ENCODE peak calls at places on chromosomes 3 and 15, in nine cellular contexts. S is kidney epithelial cell, A is OCI-LY7, U is choroid plexus epithelial cell, V is cardiac muscle cell, Y is A549, P is foreskin fibroblast, W is epithelial cell of esophagus, F is uterus. X is an unnamed sample.

GRCh38 chr3:72070005-72070404 is 285.1 kb upstream of the PROK2 start:
- DNase-seq in W (no peak), V (no peak), Y (no peak), A (no peak), U (peak), P (no peak), F (no peak), S (no peak), X (no peak)

GRCh38 chr3:17301271-17301670 is 416.5 kb downstream of the PLCL2 start:
- DNase-seq in S (no peak), W (no peak), U (peak), F (no peak), A (no peak), V (no peak), P (no peak), Y (no peak), X (no peak)

GRCh38 chr3:197516517-197516889 is 39.3 kb downstream of the BDH1 start:
- DNase-seq in F (no peak), W (peak), S (peak), U (peak), A (no peak), Y (peak), P (peak), V (peak), X (peak)

GRCh38 chr3:179929091-179929529 is 107.6 kb downstream of the PEX5L start:
- DNase-seq in W (peak), A (peak), U (peak), F (no peak), P (peak), V (peak), S (peak), Y (peak), X (peak)

GRCh38 chr3:38458796-38459498 is 5.3 kb downstream of the ACVR2B start:
- DNase-seq in S (no peak), Y (no peak), U (no peak), F (peak), W (peak), V (peak), A (no peak), P (peak), X (peak)

GRCh38 chr3:52839892-52840545 is 5.2 kb upstream of the MUSTN1 start:
- DNase-seq in P (no peak), U (no peak), A (no peak), Y (no peak), V (no peak), S (no peak), F (no peak), W (no peak), X (no peak)

GRCh38 chr3:16147226-16147625 is 27.3 kb upstream of the GALNT15 start:
- DNase-seq in P (peak), A (no peak), F (no peak), Y (no peak), V (peak), U (peak), W (peak), S (no peak), X (no peak)

GRCh38 chr3:151707216-151707615 is 26.5 kb upstream of the AADACL2 start:
- DNase-seq in V (no peak), W (peak), S (no peak), Y (no peak), F (no peak), P (peak), U (peak), A (no peak), X (no peak)

GRCh38 chr3:149145926-149146325 is 16.5 kb downstream of the HPS3 start:
- DNase-seq in V (no peak), A (peak), S (no peak), F (no peak), P (no peak), W (no peak), U (no peak), Y (no peak), X (no peak)

GRCh38 chr15:38576837-38577236 is 12.2 kb upstream of the RASGRP1 start:
- DNase-seq in U (no peak), A (no peak), S (no peak), V (no peak), P (no peak), F (no peak), Y (no peak), W (no peak), X (no peak)

GRCh38 chr15:32105258-32106248 is 75.2 kb downstream of the CHRNA7 start:
- DNase-seq in F (no peak), S (no peak), U (no peak), V (no peak), Y (no peak), W (no peak), A (no peak), P (no peak), X (no peak)

GRCh38 chr15:67202991-67203390 is 51.5 kb downstream of the AAGAB start:
- DNase-seq in Y (no peak), U (no peak), W (no peak), F (no peak), A (no peak), V (no peak), S (no peak), P (no peak), X (no peak)

GRCh38 chr15:53978248-53978906 is at the start of gene UNC13C:
- DNase-seq in F (no peak), A (no peak), P (peak), U (no peak), V (no peak), Y (peak), S (no peak), W (peak), X (peak)

GRCh38 chr3:25992606-25993005 is 202.7 kb downstream of the OXSM start:
- DNase-seq in W (no peak), V (no peak), F (no peak), Y (no peak), P (no peak), S (no peak), U (no peak), A (no peak), X (no peak)

GRCh38 chr3:100709840-100710235 is 544 bp downstream of the TFG start:
- DNase-seq in V (peak), P (peak), S (no peak), Y (peak), F (peak), U (peak), W (peak), A (peak), X (peak)

GRCh38 chr3:37852097-37852496 is 9.6 kb upstream of the CTDSPL start:
- DNase-seq in S (no peak), V (peak), F (no peak), U (no peak), P (peak), Y (no peak), W (peak), A (no peak), X (no peak)

GRCh38 chr15:58608129-58608590 is 141.3 kb downstream of the ADAM10 start:
- DNase-seq in V (peak), U (peak), F (no peak), S (no peak), Y (no peak), P (peak), A (no peak), W (peak), X (no peak)

GRCh38 chr15:66883322-66883911 is 181.4 kb downstream of the SMAD6 start:
- DNase-seq in S (peak), V (peak), U (peak), P (peak), Y (peak), W (peak), A (no peak), F (peak), X (peak)

GRCh38 chr15:90666135-90666909 is 50.8 kb upstream of the BLM start:
- DNase-seq in U (no peak), W (no peak), P (no peak), S (no peak), V (no peak), F (no peak), Y (peak), A (no peak), X (no peak)

GRCh38 chr3:113597611-113598382 is 65.4 kb downstream of the SIDT1 start:
- DNase-seq in U (no peak), S (no peak), W (no peak), A (no peak), Y (no peak), F (no peak), P (no peak), V (no peak), X (no peak)

GRCh38 chr3:31862861-31863260 is 118.2 kb downstream of the OSBPL10 start:
- DNase-seq in U (peak), W (no peak), P (no peak), S (no peak), F (no peak), V (peak), Y (no peak), A (no peak), X (no peak)

GRCh38 chr3:183500981-183501704 is 54.4 kb downstream of the KLHL6 start:
- DNase-seq in V (no peak), F (no peak), A (no peak), W (no peak), Y (no peak), P (no peak), S (no peak), U (no peak), X (no peak)

GRCh38 chr3:99872633-99873254 is 55.1 kb downstream of the CMSS1 start:
- DNase-seq in U (peak), A (no peak), V (no peak), Y (no peak), S (no peak), P (peak), W (no peak), F (no peak), X (no peak)

GRCh38 chr3:115834068-115834467 is 210.8 kb downstream of the GAP43 start:
- DNase-seq in S (no peak), U (peak), A (no peak), F (no peak), W (peak), Y (no peak), P (peak), V (peak), X (no peak)

GRCh38 chr3:150222646-150223045 is 185.5 kb upstream of the TSC22D2 start:
- DNase-seq in S (no peak), W (no peak), F (no peak), U (no peak), Y (no peak), A (no peak), P (no peak), V (no peak), X (no peak)

GRCh38 chr3:71006810-71007785 is 576.4 kb downstream of the FOXP1 start:
- DNase-seq in S (no peak), Y (peak), U (peak), V (peak), W (peak), A (peak), P (no peak), F (no peak), X (peak)

GRCh38 chr3:123783811-123784210 is 100.3 kb downstream of the MYLK start:
- DNase-seq in F (no peak), S (no peak), V (no peak), W (no peak), P (no peak), A (no peak), Y (no peak), U (no peak), X (no peak)

GRCh38 chr3:8421267-8421666 is 80.4 kb upstream of the LMCD1 start:
- DNase-seq in W (no peak), F (no peak), V (no peak), S (no peak), U (no peak), P (no peak), A (peak), Y (no peak), X (no peak)

GRCh38 chr3:173747427-173747826 is 349.9 kb downstream of the NLGN1 start:
- DNase-seq in V (no peak), P (peak), Y (no peak), F (no peak), W (peak), U (no peak), S (no peak), A (no peak), X (no peak)

GRCh38 chr3:101813817-101814440 is 34.9 kb downstream of the NXPE3 start:
- DNase-seq in S (no peak), U (peak), A (peak), F (no peak), W (peak), P (peak), Y (peak), V (peak), X (no peak)

GRCh38 chr3:52001443-52001974 is 5.8 kb upstream of the RPL29 start:
- DNase-seq in S (no peak), W (peak), P (peak), Y (peak), A (peak), V (peak), F (peak), U (peak), X (peak)

GRCh38 chr3:132569153-132569552 is 27.9 kb upstream of the ACKR4 start:
- DNase-seq in Y (no peak), F (no peak), U (no peak), A (no peak), S (no peak), V (no peak), P (peak), W (no peak), X (no peak)

GRCh38 chr3:31399270-31399669 is 133.5 kb upstream of the STT3B start:
- DNase-seq in U (no peak), W (no peak), P (no peak), S (no peak), A (no peak), V (no peak), F (no peak), Y (no peak), X (no peak)

GRCh38 chr3:172018364-172018763 is 21.0 kb upstream of the FNDC3B start:
- DNase-seq in P (no peak), V (no peak), U (no peak), W (no peak), F (no peak), Y (no peak), S (no peak), A (no peak), X (no peak)
- TF ChIP-seq CTCF in P (no peak), V (no peak), U (no peak), W (no peak), F (no peak), Y (no peak), S (no peak), A (no peak), X (no peak)

DNA sequence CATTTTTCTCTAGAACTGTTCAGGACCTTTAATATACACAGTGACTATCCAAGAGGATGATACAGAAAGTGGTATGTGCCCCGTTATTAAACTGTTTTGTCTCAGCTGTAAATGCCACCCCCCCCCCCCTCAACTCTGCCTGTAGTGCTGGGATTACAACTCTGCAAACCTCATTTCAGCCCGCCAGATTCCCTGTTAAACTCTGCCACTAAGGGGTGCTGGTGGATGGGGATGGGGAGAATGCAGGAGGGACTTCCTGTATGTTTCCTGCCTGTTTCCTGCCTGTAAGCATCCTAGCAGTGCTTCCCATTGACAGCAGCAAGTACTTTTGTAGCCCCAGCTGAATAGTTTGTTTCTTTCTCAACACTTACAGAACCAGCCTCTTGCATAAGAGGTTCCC is 301.7 kb upstream of the RORA start:
- DNase-seq in U (peak), W (no peak), Y (no peak), V (peak), P (peak), S (no peak), A (no peak), F (no peak), X (no peak)
- TF ChIP-seq CTCF in U (peak), W (no peak), Y (no peak), V (no peak), P (no peak), S (no peak), A (peak), F (no peak), X (no peak)

GRCh38 chr3:66104535-66104934 is 65.8 kb upstream of the MAGI1 start:
- DNase-seq in A (no peak), U (no peak), W (no peak), P (no peak), Y (no peak), F (no peak), V (no peak), S (no peak), X (peak)
- TF ChIP-seq CTCF in A (no peak), U (no peak), W (no peak), P (no peak), Y (no peak), F (no peak), V (no peak), S (no peak), X (no peak)

GRCh38 chr3:87503901-87504498 is 227.6 kb upstream of the POU1F1 start:
- DNase-seq in A (peak), Y (peak), F (no peak), U (peak), V (peak), S (peak), P (peak), W (peak), X (peak)

GRCh38 chr3:87509401-87509800 is 233.0 kb upstream of the POU1F1 start:
- DNase-seq in V (no peak), U (no peak), F (no peak), A (no peak), Y (no peak), P (no peak), W (no peak), S (no peak), X (no peak)

DNA sequence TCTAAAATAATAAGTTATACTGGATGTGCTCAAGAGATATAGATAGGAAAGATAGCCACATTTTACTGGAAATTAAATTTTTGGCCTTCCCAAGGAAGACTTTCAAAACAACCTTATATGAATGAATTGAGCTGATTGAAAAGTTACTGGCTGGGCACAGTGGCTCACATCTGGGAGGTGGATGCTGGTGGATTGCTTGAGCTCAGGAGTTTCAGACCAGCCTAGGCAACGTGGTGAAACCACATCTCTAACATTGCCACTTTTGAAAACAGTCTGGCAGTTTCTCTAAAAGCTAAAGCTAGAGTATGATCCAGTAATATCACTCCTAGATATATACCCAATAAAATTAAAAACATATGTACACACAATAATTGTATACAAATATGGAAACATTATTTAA is 231.4 kb upstream of the POU1F1 start:
- DNase-seq in S (no peak), F (no peak), P (no peak), Y (no peak), U (no peak), W (no peak), A (no peak), V (no peak), X (no peak)
- TF ChIP-seq CTCF in S (no peak), F (no peak), P (no peak), Y (no peak), U (no peak), W (no peak), A (no peak), V (no peak), X (no peak)

X was measured in Calu3.